ENCODE peak calls at places on chromosomes 12 and 14, in six cellular contexts. One of them, this sample, is unnamed. For H3K4me1, the result is how much of the 10 kb centered on the place peaks cover.

GRCh38 chr12:78802593-78802992 is 62.0 kb upstream of the SYT1 start:
- DNase-seq in psoas muscle: no peak
- DNase-seq in pancreas: no peak
- DNase-seq in left ventricle myocardium inferior: no peak
- DNase-seq in A549: peak
- DNase-seq in MM.1S: no peak
- DNase-seq in this sample: no peak

GRCh38 chr12:75877588-75878381 is 153.8 kb downstream of the PHLDA1 start:
- DNase-seq in psoas muscle: no peak
- DNase-seq in pancreas: no peak
- DNase-seq in A549: no peak
- DNase-seq in MM.1S: no peak
- DNase-seq in left ventricle myocardium inferior: no peak
- DNase-seq in this sample: no peak

GRCh38 chr14:32507029-32507984 is 178.2 kb downstream of the AKAP6 start:
- DNase-seq in psoas muscle: no peak
- DNase-seq in MM.1S: no peak
- DNase-seq in pancreas: no peak
- DNase-seq in left ventricle myocardium inferior: no peak
- DNase-seq in A549: peak
- DNase-seq in this sample: no peak

GRCh38 chr12:51951843-51952722 is 584 bp downstream of the ACVR1B start:
- DNase-seq in psoas muscle: peak
- DNase-seq in MM.1S: no peak
- DNase-seq in pancreas: peak
- DNase-seq in left ventricle myocardium inferior: no peak
- DNase-seq in A549: no peak
- DNase-seq in this sample: peak

GRCh38 chr12:51328587-51328986 is 4.6 kb upstream of the BIN2 start:
- DNase-seq in psoas muscle: no peak
- DNase-seq in left ventricle myocardium inferior: no peak
- DNase-seq in MM.1S: no peak
- DNase-seq in A549: no peak
- DNase-seq in pancreas: no peak
- DNase-seq in this sample: no peak

GRCh38 chr14:45051180-45051579 is 32.7 kb upstream of the PRPF39 start:
- DNase-seq in psoas muscle: no peak
- DNase-seq in MM.1S: no peak
- DNase-seq in A549: no peak
- DNase-seq in pancreas: no peak
- DNase-seq in left ventricle myocardium inferior: no peak
- DNase-seq in this sample: no peak

GRCh38 chr12:92608418-92609091 is 94.2 kb upstream of the PLEKHG7 start:
- DNase-seq in left ventricle myocardium inferior: no peak
- DNase-seq in MM.1S: peak
- DNase-seq in pancreas: no peak
- DNase-seq in psoas muscle: no peak
- DNase-seq in A549: peak
- DNase-seq in this sample: no peak

GRCh38 chr12:93572712-93573551 is 457 bp downstream of the SOCS2 start:
- DNase-seq in pancreas: peak
- DNase-seq in psoas muscle: peak
- DNase-seq in MM.1S: no peak
- DNase-seq in A549: no peak
- DNase-seq in left ventricle myocardium inferior: peak
- DNase-seq in this sample: peak

GRCh38 chr12:122001379-122002209 is 20.1 kb upstream of the BCL7A start:
- DNase-seq in MM.1S: no peak
- DNase-seq in pancreas: no peak
- DNase-seq in A549: no peak
- DNase-seq in left ventricle myocardium inferior: no peak
- DNase-seq in psoas muscle: no peak
- DNase-seq in this sample: no peak

GRCh38 chr12:107492393-107493134 is 193.0 kb upstream of the PWP1 start:
- DNase-seq in A549: no peak
- DNase-seq in psoas muscle: no peak
- DNase-seq in MM.1S: no peak
- DNase-seq in pancreas: no peak
- DNase-seq in left ventricle myocardium inferior: no peak
- DNase-seq in this sample: no peak

GRCh38 chr12:32901553-32901952 is 5.0 kb upstream of the PKP2 start:
- DNase-seq in MM.1S: no peak
- DNase-seq in A549: no peak
- DNase-seq in pancreas: no peak
- DNase-seq in left ventricle myocardium inferior: no peak
- DNase-seq in psoas muscle: no peak
- DNase-seq in this sample: no peak

GRCh38 chr14:73741386-73741875 is 27.2 kb upstream of the PNMA1 start:
- DNase-seq in MM.1S: no peak
- DNase-seq in pancreas: peak
- DNase-seq in left ventricle myocardium inferior: peak
- DNase-seq in A549: no peak
- DNase-seq in psoas muscle: peak
- DNase-seq in this sample: peak

GRCh38 chr12:89733579-89734201 is 25.1 kb upstream of the ATP2B1 start:
- DNase-seq in A549: no peak
- DNase-seq in psoas muscle: no peak
- DNase-seq in left ventricle myocardium inferior: no peak
- DNase-seq in MM.1S: no peak
- DNase-seq in pancreas: no peak
- DNase-seq in this sample: no peak

GRCh38 chr14:70822706-70823185 is 13.4 kb upstream of the MAP3K9 start:
- DNase-seq in MM.1S: peak
- DNase-seq in pancreas: peak
- DNase-seq in left ventricle myocardium inferior: peak
- DNase-seq in psoas muscle: no peak
- DNase-seq in A549: peak
- DNase-seq in this sample: peak

GRCh38 chr14:68495638-68496114 is 297.2 kb downstream of the ZFP36L1 start:
- DNase-seq in A549: no peak
- DNase-seq in pancreas: no peak
- DNase-seq in psoas muscle: no peak
- DNase-seq in MM.1S: no peak
- DNase-seq in left ventricle myocardium inferior: no peak
- DNase-seq in this sample: no peak

GRCh38 chr12:15541996-15542631 is 219.8 kb downstream of the PTPRO start:
- DNase-seq in left ventricle myocardium inferior: no peak
- DNase-seq in A549: no peak
- DNase-seq in MM.1S: no peak
- DNase-seq in psoas muscle: no peak
- DNase-seq in pancreas: no peak
- DNase-seq in this sample: no peak

DNA sequence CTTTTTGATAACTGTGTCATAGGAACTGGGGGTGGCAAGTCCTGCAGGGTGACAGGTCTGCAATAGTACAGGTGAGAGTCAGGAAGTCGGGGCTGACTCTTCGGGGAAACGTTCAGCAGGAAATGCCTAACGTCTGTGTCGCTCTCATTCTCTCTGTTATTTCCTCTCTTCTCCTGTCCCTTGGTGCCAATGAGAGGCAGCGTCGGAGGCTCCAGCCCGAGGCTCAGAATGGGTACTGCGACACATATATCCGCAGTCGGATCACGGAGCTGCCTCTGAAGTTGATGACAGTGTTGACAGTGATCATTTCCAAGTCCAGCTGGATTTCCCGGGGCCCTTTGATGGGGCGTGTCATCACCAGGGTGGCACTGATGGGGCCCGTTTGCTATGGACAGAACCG is 2.7 kb upstream of the TC2N start:
- DNase-seq in pancreas: no peak
- DNase-seq in left ventricle myocardium inferior: no peak
- DNase-seq in MM.1S: peak
- DNase-seq in A549: no peak
- DNase-seq in psoas muscle: no peak
- DNase-seq in this sample: no peak
- H3K4me1 ChIP-seq in pancreas: half or more
- H3K4me1 ChIP-seq in left ventricle myocardium inferior: under half
- H3K4me1 ChIP-seq in MM.1S: under half
- H3K4me1 ChIP-seq in A549: under half
- H3K4me1 ChIP-seq in psoas muscle: under half
- H3K4me1 ChIP-seq in this sample: under half

DNA sequence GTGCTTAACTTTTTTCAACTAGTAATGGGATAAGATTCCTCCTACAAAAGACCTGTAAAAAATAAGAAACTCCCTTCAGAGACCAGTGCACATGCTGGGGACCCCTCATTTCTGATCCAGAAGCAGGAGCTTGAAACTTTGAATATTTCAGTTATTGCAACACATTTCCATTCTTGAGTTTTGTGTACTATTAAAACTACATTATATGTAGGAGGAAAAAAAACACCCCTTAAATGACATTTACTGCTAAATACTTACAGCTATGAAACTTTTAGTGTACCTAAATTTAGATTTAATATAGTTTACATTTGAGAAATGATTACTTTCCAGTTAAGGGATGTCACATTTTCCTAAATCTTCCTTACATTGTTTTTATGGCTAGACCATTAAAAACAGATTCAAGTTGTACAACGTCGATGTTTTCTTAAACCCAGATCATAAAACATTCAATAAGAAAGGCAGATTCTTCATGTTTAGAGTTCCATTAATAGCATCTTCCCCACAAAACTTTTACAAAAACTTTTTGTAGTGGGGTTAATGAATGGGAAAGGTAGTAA is 4.1 kb downstream of the LRIG3 start:
- DNase-seq in pancreas: no peak
- DNase-seq in A549: no peak
- DNase-seq in left ventricle myocardium inferior: no peak
- DNase-seq in MM.1S: no peak
- DNase-seq in psoas muscle: no peak
- DNase-seq in this sample: no peak
- H3K4me3 ChIP-seq in pancreas: peak
- H3K4me3 ChIP-seq in A549: no peak
- H3K4me3 ChIP-seq in left ventricle myocardium inferior: peak
- H3K4me3 ChIP-seq in MM.1S: no peak
- H3K4me3 ChIP-seq in psoas muscle: peak
- H3K4me3 ChIP-seq in this sample: no peak

DNA sequence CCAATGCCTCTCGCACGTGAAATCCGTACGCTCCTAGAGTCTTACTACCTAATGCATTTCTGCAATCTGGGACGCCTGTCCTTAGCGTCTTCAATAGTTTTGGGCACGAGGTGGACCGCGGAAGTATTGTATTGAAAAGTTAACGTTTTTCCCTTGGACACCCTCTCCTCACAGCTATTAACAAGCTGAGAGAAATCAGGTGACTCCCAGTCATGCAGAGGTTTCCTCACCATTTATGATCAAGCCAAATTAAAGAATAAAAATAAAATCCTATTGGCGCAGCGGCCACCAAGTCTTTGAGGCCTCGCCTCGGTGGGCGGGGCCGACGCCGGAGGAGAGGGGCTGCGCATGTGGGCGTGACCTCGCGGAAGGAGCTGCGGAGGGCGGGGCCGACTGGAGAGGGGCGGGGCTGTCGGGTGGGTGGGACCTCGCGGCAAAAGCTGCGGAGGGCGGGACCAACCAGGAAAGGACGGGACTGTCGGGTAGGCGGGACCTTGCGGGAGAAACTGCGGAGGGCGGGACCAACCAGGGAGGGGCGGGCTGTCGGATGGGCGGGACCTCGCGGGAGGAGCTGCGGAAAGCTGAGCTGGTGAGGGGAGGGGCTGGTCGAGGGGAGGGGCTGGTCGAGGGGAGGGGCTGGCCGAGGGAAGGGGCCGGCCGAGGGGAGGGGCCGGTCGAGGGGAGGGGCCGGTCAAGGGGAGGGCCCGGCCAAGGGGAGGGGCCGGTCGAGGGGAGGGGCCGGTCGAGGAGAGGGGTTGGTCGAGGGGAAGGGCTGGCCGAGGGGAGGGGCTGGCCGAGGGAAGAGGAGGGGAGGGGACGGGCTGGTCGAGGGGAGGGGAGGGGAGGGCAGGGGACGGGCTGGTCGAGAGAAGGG is 1.1 kb upstream of the PPP2R5C start:
- DNase-seq in A549: peak
- DNase-seq in pancreas: peak
- DNase-seq in left ventricle myocardium inferior: peak
- DNase-seq in psoas muscle: peak
- DNase-seq in MM.1S: peak
- DNase-seq in this sample: peak
- H3K27ac ChIP-seq in A549: peak
- H3K27ac ChIP-seq in pancreas: no peak
- H3K27ac ChIP-seq in left ventricle myocardium inferior: peak
- H3K27ac ChIP-seq in psoas muscle: peak
- H3K27ac ChIP-seq in MM.1S: no peak
- H3K27ac ChIP-seq in this sample: peak

GRCh38 chr12:49665384-49665783 is 41.8 kb downstream of the FMNL3 start:
- DNase-seq in A549: no peak
- DNase-seq in psoas muscle: no peak
- DNase-seq in MM.1S: no peak
- DNase-seq in pancreas: no peak
- DNase-seq in left ventricle myocardium inferior: no peak
- DNase-seq in this sample: no peak
- H3K4me1 ChIP-seq in A549: under half
- H3K4me1 ChIP-seq in psoas muscle: under half
- H3K4me1 ChIP-seq in MM.1S: half or more
- H3K4me1 ChIP-seq in pancreas: under half
- H3K4me1 ChIP-seq in left ventricle myocardium inferior: half or more
- H3K4me1 ChIP-seq in this sample: under half

DNA sequence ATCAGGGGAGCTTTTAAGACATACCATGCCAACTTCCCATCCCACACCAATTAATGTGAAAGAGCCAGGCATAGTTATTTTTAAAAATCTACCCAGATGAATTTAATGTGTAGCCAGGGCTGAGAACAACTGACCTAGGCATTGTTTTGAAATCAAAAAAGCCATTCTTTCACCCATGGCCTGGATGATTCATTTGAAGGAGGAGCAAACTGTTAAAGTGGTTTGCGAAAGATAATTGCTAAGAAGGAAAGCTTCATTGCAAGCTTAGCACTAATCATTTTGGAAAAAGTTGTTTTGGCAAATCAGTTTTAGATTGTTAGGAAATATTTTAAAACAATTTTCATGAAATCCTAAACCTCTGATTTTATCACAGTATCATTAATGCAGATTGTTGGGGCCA is 2.1 kb upstream of the GTSF1 start:
- DNase-seq in A549: no peak
- DNase-seq in MM.1S: no peak
- DNase-seq in pancreas: no peak
- DNase-seq in left ventricle myocardium inferior: no peak
- DNase-seq in psoas muscle: no peak
- DNase-seq in this sample: no peak
- H3K4me3 ChIP-seq in A549: no peak
- H3K4me3 ChIP-seq in MM.1S: no peak
- H3K4me3 ChIP-seq in pancreas: no peak
- H3K4me3 ChIP-seq in left ventricle myocardium inferior: no peak
- H3K4me3 ChIP-seq in psoas muscle: no peak
- H3K4me3 ChIP-seq in this sample: no peak

GRCh38 chr12:57905812-57906475 is 35.4 kb upstream of the ATP23 start:
- DNase-seq in A549: no peak
- DNase-seq in MM.1S: no peak
- DNase-seq in left ventricle myocardium inferior: no peak
- DNase-seq in psoas muscle: no peak
- DNase-seq in pancreas: no peak
- DNase-seq in this sample: no peak
- H3K27ac ChIP-seq in A549: no peak
- H3K27ac ChIP-seq in MM.1S: no peak
- H3K27ac ChIP-seq in left ventricle myocardium inferior: no peak
- H3K27ac ChIP-seq in psoas muscle: no peak
- H3K27ac ChIP-seq in pancreas: no peak
- H3K27ac ChIP-seq in this sample: no peak